ENCODE peak calls at places on chromosome 2, in ten cellular contexts. Q is fibroblast of pulmonary artery; J is iPS-NIHi11; O is sigmoid colon; T is COLO829; X is stomach; P is OCI-LY7; L is H7; H is WTC11; C is stimulated activated CD4-positive, alpha-beta T cell treated with anti-CD3 and anti-CD28 coated beads, Interleukin-2, amount 100 ng/mL, for 48 hours. R is an unnamed sample.

GRCh38 chr2:187499941-187500532 is 52.0 kb upstream of the CALCRL start:
- DNase-seq in Q (peak; percentile 76), P (peak; percentile 50), T (peak; percentile 43), J (peak; percentile 38), O (peak; percentile 71), C (peak; percentile 44), H (peak; percentile 67), L (peak; percentile 6), X (peak; percentile 63), R (peak; percentile 24)

GRCh38 chr2:197675711-197676188 is 363 bp upstream of the RFTN2 start:
- DNase-seq in Q (peak; percentile 79), O (no peak), P (no peak), H (peak; percentile 22), J (peak; percentile 26), L (peak; percentile 36), T (peak; percentile 48), X (no peak), C (no peak), R (no peak)

GRCh38 chr2:40218679-40219078 is 233.2 kb downstream of the SLC8A1 start:
- DNase-seq in H (no peak), X (peak; percentile 66), C (no peak), O (peak; percentile 74), P (no peak), L (no peak), Q (no peak), T (no peak), J (no peak), R (no peak)

GRCh38 chr2:223868005-223868404 is 30.6 kb upstream of the AP1S3 start:
- DNase-seq in J (no peak), T (no peak), H (no peak), Q (no peak), P (peak; percentile 70), X (no peak), O (no peak), C (no peak), L (no peak), R (no peak)

GRCh38 chr2:242022550-242023290 is 153.2 kb downstream of the RTP5 start:
- DNase-seq in Q (no peak), L (no peak), C (no peak), J (no peak), H (no peak), X (no peak), T (no peak), O (peak; percentile 36), P (peak; percentile 11), R (no peak)

GRCh38 chr2:48860391-48860790 is 104.9 kb upstream of the LHCGR start:
- DNase-seq in C (no peak), L (no peak), Q (no peak), J (no peak), P (no peak), T (peak; percentile 90), O (no peak), H (no peak), X (no peak), R (no peak)

GRCh38 chr2:120561393-120562035 is 174.2 kb upstream of the GLI2 start:
- DNase-seq in P (no peak), L (no peak), Q (no peak), J (no peak), X (no peak), C (no peak), T (no peak), H (no peak), O (no peak), R (no peak)

GRCh38 chr2:240204431-240205276 is 64.2 kb upstream of the OTOS start:
- DNase-seq in T (no peak), J (no peak), Q (no peak), H (no peak), L (no peak), O (peak; percentile 42), X (no peak), P (no peak), C (no peak), R (no peak)

GRCh38 chr2:146701183-146701582 is 1143.6 kb upstream of the ACVR2A start:
- DNase-seq in C (no peak), P (peak; percentile 8), L (peak; percentile 26), J (peak; percentile 21), Q (peak; percentile 7), H (peak; percentile 77), O (no peak), T (no peak), X (no peak), R (no peak)